ENCODE peak calls at places on chromosomes 12 and 14, in four cellular contexts. A, P, H and Y are unnamed samples.

GRCh38 chr12:23555180-23555784 is 394.2 kb downstream of the SOX5 start:
- DNase-seq in A (no peak), P (no peak), H (no peak), Y (no peak)

GRCh38 chr12:44551631-44552030 is 324.5 kb downstream of the NELL2 start:
- DNase-seq in A (no peak), P (no peak), H (no peak), Y (no peak)

GRCh38 chr12:89889051-89889450 is 180.4 kb upstream of the ATP2B1 start:
- DNase-seq in A (no peak), P (no peak), H (no peak), Y (no peak)

GRCh38 chr14:22086149-22086548 is 412.5 kb upstream of the OR4E1 start:
- DNase-seq in A (no peak), P (no peak), H (no peak), Y (no peak)

GRCh38 chr14:80629606-80630005 is 311.9 kb downstream of the CEP128 start:
- DNase-seq in A (no peak), P (no peak), H (no peak), Y (no peak)

GRCh38 chr12:5022465-5023061 is 21.1 kb upstream of the KCNA5 start:
- DNase-seq in A (peak), P (no peak), H (peak), Y (no peak)

GRCh38 chr14:60276347-60276746 is 27.3 kb downstream of the PPM1A start:
- DNase-seq in A (no peak), P (no peak), H (no peak), Y (no peak)

GRCh38 chr12:75666126-75666979 is 154.9 kb upstream of the KRR1 start:
- DNase-seq in A (peak), P (no peak), H (no peak), Y (no peak)

GRCh38 chr12:46089414-46090162 is 99.2 kb upstream of the SCAF11 start:
- DNase-seq in A (no peak), P (no peak), H (no peak), Y (no peak)

GRCh38 chr12:45644521-45644920 is 85.0 kb upstream of the ARID2 start:
- DNase-seq in A (no peak), P (no peak), H (no peak), Y (no peak)

GRCh38 chr14:104801284-104802119 is 601 bp downstream of the ZBTB42 start:
- DNase-seq in A (no peak), P (no peak), H (no peak), Y (no peak)

GRCh38 chr14:54589076-54589475 is 22.1 kb downstream of the SAMD4A start:
- DNase-seq in A (no peak), P (no peak), H (no peak), Y (no peak)

GRCh38 chr14:23631702-23632460 is 4.3 kb upstream of the DHRS2 start:
- DNase-seq in A (peak), P (peak), H (peak), Y (peak)

GRCh38 chr12:128817115-128818015 is 6.4 kb downstream of the SLC15A4 start:
- DNase-seq in A (no peak), P (peak), H (no peak), Y (no peak)

GRCh38 chr14:22147716-22148115 is 441.3 kb downstream of the DAD1 start:
- DNase-seq in A (no peak), P (no peak), H (no peak), Y (no peak)

GRCh38 chr12:81369175-81369574 is 291.3 kb downstream of the ACSS3 start:
- DNase-seq in A (no peak), P (no peak), H (no peak), Y (no peak)

GRCh38 chr12:115023279-115023678 is 339.3 kb upstream of the TBX3 start:
- DNase-seq in A (no peak), P (no peak), H (no peak), Y (no peak)

GRCh38 chr12:43306066-43306465 is 245.9 kb downstream of the ADAMTS20 start:
- DNase-seq in A (peak), P (no peak), H (no peak), Y (peak)

GRCh38 chr12:127599441-127599840 is 667.5 kb upstream of the TMEM132C start:
- DNase-seq in A (no peak), P (no peak), H (no peak), Y (no peak)

GRCh38 chr12:127596881-127597280 is 670.1 kb upstream of the TMEM132C start:
- DNase-seq in A (no peak), P (no peak), H (no peak), Y (no peak)

GRCh38 chr12:127594351-127594970 is 672.5 kb upstream of the TMEM132C start:
- DNase-seq in A (no peak), P (no peak), H (no peak), Y (no peak)

GRCh38 chr12:127595506-127595905 is 671.5 kb upstream of the TMEM132C start:
- DNase-seq in A (no peak), P (no peak), H (no peak), Y (no peak)

DNA sequence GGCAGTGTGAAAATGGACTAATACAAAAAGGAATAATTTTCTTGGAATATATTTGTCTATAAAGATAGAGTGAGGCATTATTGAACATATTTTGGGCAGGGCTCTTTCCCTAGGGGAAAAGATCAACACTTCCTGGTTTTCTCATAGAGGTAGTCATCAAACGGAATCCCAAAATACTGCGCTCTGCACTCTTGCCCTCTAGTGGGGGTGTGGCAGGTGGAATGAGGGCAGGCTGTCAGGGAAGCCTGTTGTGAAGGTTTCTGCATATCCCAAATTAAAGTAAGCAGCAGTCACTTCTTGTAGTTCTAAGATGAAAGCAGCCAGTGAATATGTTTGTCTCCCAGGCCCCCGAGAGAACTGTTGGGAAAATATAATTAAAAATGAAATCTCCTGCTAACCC is 666.8 kb upstream of the TMEM132C start:
- DNase-seq in A (no peak), P (no peak), H (no peak), Y (no peak)
- TF ChIP-seq CTCF in A (no peak), P (no peak), H (no peak), Y (no peak)

DNA sequence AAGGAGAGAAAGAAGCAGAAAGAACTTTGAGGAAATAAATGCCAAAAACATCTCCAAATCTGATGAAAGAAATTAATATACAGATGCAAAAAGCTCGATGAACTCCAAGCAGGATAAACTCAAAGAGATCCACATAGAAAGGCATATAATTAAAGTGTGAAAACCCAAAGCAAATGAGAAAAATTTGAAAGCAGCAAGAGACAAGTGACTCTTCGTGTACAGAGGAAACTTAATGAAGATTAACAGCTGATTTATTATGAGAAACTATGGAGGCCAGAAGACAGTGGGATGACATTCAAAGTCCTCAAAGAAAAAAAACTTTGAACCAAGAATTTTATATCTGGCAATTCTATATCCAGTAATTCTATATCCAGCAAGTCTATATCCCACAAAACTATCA is 163.0 kb upstream of the TMCC3 start:
- DNase-seq in A (peak), P (no peak), H (no peak), Y (no peak)
- TF ChIP-seq REST in A (no peak), P (no peak), H (no peak), Y (no peak)

DNA sequence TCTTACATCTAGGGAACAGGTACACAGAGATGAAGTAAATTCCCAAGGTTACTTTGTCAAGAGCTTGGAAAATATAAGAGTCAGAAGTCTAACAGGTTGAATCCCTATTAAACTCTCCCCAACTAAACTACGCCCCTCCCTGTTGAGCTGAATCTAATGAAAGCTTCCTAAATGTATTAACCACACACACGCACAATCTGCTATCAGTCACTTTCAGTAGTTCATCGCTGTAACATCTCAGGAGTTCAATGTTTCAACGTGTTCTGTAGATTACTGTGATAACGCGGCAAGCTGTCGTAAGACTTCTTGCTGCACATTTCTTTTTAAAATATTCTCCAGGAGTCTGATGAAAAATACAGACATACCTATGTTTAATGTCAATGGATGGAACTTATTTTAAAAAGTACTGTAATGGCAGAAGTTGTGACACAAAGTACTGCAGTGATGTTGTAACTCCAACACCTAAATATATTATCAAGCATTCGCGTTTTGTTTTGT is 612 bp upstream of the SLC25A3 start:
- DNase-seq in A (no peak), P (no peak), H (no peak), Y (no peak)
- TF ChIP-seq CTCF in A (no peak), P (no peak), H (no peak), Y (no peak)

GRCh38 chr14:94680498-94681288 is 68.5 kb downstream of the SERPINA3 start:
- DNase-seq in A (no peak), P (no peak), H (no peak), Y (no peak)
- TF ChIP-seq REST in A (no peak), P (no peak), H (no peak), Y (no peak)